ENCODE peak calls at places on chromosome 2, in nine cellular contexts. D is fibroblast of villous mesenchyme; E is NAMALWA; U is foreskin fibroblast; S is mucosa of gallbladder; V is EL; F is ELR; K is progenitor cell of endocrine pancreas; B is stimulated activated CD4-positive, alpha-beta T cell treated with anti-CD3 and anti-CD28 coated beads, Interleukin-12 subunit alpha, Interleukin-12 subunit beta, amount 100 ng/mL, for 24 hours. J is an unnamed sample.

GRCh38 chr2:28390857-28391563 is 1.6 kb upstream of the FOSL2 start:
- DNase-seq in D (peak), E (no peak), F (peak), U (peak), K (peak), V (peak), B (no peak), S (peak), J (no peak)

GRCh38 chr2:164069542-164069941 is 333.7 kb upstream of the FIGN start:
- DNase-seq in K (no peak), D (peak), E (no peak), F (no peak), S (no peak), U (no peak), V (no peak), B (no peak), J (no peak)

GRCh38 chr2:109475531-109476210 is 138.1 kb downstream of the SEPTIN10 start:
- DNase-seq in U (peak), V (peak), K (no peak), D (peak), B (no peak), F (peak), S (no peak), E (no peak), J (peak)

GRCh38 chr2:135607561-135607960 is 76.3 kb downstream of the R3HDM1 start:
- DNase-seq in B (no peak), V (peak), S (no peak), D (peak), U (peak), K (no peak), F (no peak), E (no peak), J (no peak)

GRCh38 chr2:217555075-217555876 is 447.5 kb downstream of the TNS1 start:
- DNase-seq in D (peak), B (no peak), S (no peak), U (no peak), F (no peak), E (no peak), V (peak), K (no peak), J (no peak)

GRCh38 chr2:235526166-235526565 is 32.3 kb downstream of the AGAP1 start:
- DNase-seq in F (no peak), V (no peak), B (no peak), E (no peak), U (no peak), D (no peak), K (no peak), S (no peak), J (no peak)

GRCh38 chr2:38863061-38863695 is 12.6 kb downstream of the DHX57 start:
- DNase-seq in V (no peak), K (no peak), U (no peak), S (no peak), E (no peak), F (no peak), B (no peak), D (no peak), J (no peak)

GRCh38 chr2:241567776-241568175 is 9.2 kb downstream of the BOK start:
- DNase-seq in E (no peak), V (no peak), B (no peak), U (no peak), F (no peak), K (no peak), D (no peak), S (no peak), J (no peak)

GRCh38 chr2:225100856-225101294 is 58.6 kb upstream of the DOCK10 start:
- DNase-seq in K (no peak), V (peak), E (no peak), D (peak), F (peak), U (peak), S (no peak), B (no peak), J (peak)

GRCh38 chr2:232761301-232761907 is 15.0 kb downstream of the KCNJ13 start:
- DNase-seq in V (peak), K (no peak), U (peak), E (peak), F (peak), B (no peak), D (peak), S (peak), J (peak)

GRCh38 chr2:70233892-70234291 is 14.5 kb downstream of the TIA1 start:
- DNase-seq in E (no peak), S (no peak), K (no peak), V (no peak), D (no peak), U (no peak), B (no peak), F (no peak), J (no peak)

GRCh38 chr2:104563398-104564024 is 290.4 kb upstream of the POU3F3 start:
- DNase-seq in B (no peak), U (no peak), F (no peak), D (no peak), S (no peak), K (no peak), V (no peak), E (no peak), J (peak)

GRCh38 chr2:221431477-221431876 is 140.6 kb downstream of the EPHA4 start:
- DNase-seq in S (no peak), D (no peak), U (no peak), F (no peak), E (no peak), B (no peak), K (no peak), V (no peak), J (no peak)